ENCODE peak calls at places on chromosome 11, in ten cellular contexts. P is choroid plexus epithelial cell, O is WERI-Rb-1, B is brain microvascular endothelial cell, K is fibroblast of lung, H is heart right ventricle, L is kidney epithelial cell, S is testis, N is suprapubic skin, X is IMR-90. I is an unnamed sample.

GRCh38 chr11:11810764-11811726 is 30.7 kb upstream of the USP47 start:
- DNase-seq in N (no peak), P (no peak), K (no peak), X (no peak), O (no peak), B (no peak), L (no peak), S (peak; percentile 70), H (no peak), I (no peak)

GRCh38 chr11:111571829-111572501 is 30.3 kb upstream of the SIK2 start:
- DNase-seq in N (no peak), S (no peak), K (peak; percentile 56), P (peak; percentile 36), H (no peak), O (no peak), L (no peak), B (peak; percentile 16), X (peak; percentile 33), I (no peak)

GRCh38 chr11:43515090-43515489 is 156.4 kb downstream of the TTC17 start:
- DNase-seq in P (no peak), B (no peak), L (no peak), K (no peak), S (peak; percentile 70), O (peak; percentile 65), X (no peak), H (no peak), N (no peak), I (no peak)

GRCh38 chr11:107963091-107963490 is 34.8 kb downstream of the RAB39A start:
- DNase-seq in N (no peak), L (no peak), P (no peak), S (no peak), O (no peak), B (no peak), X (no peak), H (no peak), K (no peak), I (no peak)

GRCh38 chr11:36356201-36356600 is 60.1 kb downstream of the PRR5L start:
- DNase-seq in P (peak; percentile 71), S (no peak), X (no peak), O (no peak), B (no peak), H (no peak), N (no peak), K (peak; percentile 38), L (no peak), I (no peak)

GRCh38 chr11:29333993-29334780 is 682.6 kb downstream of the KCNA4 start:
- DNase-seq in X (peak; percentile 88), H (no peak), L (no peak), B (peak; percentile 65), P (peak; percentile 84), K (peak; percentile 74), S (no peak), N (no peak), O (no peak), I (no peak)

GRCh38 chr11:55732936-55733335 is 40.3 kb upstream of the OR5D13 start:
- DNase-seq in X (no peak), L (no peak), O (no peak), H (no peak), K (no peak), P (no peak), N (no peak), B (no peak), S (no peak), I (no peak)

GRCh38 chr11:46658259-46658658 is 40.9 kb downstream of the ATG13 start:
- DNase-seq in S (peak; percentile 59), H (no peak), N (no peak), K (peak; percentile 68), P (peak; percentile 91), L (no peak), X (peak; percentile 81), B (peak; percentile 48), O (no peak), I (no peak)

GRCh38 chr11:22703040-22703439 is 36.6 kb downstream of the GAS2 start:
- DNase-seq in O (no peak), N (no peak), K (peak; percentile 88), L (peak; percentile 92), X (peak; percentile 77), H (no peak), B (peak; percentile 63), S (no peak), P (peak; percentile 92), I (peak; percentile 65)

GRCh38 chr11:107043242-107043991 is 25.1 kb upstream of the GUCY1A2 start:
- DNase-seq in H (no peak), L (peak; percentile 99), K (peak; percentile 100), P (peak; percentile 98), B (peak; percentile 96), O (no peak), N (no peak), S (no peak), X (peak; percentile 82), I (peak; percentile 96)

GRCh38 chr11:8250981-8251620 is 12.6 kb downstream of the LMO1 start:
- DNase-seq in N (peak; percentile 46), B (no peak), O (no peak), P (no peak), K (no peak), S (no peak), X (no peak), H (no peak), L (no peak), I (no peak)

GRCh38 chr11:46694607-46695006 is 5.8 kb downstream of the ARHGAP1 start:
- DNase-seq in B (no peak), N (no peak), X (no peak), L (no peak), S (no peak), P (no peak), K (no peak), O (no peak), H (no peak), I (no peak)

DNA sequence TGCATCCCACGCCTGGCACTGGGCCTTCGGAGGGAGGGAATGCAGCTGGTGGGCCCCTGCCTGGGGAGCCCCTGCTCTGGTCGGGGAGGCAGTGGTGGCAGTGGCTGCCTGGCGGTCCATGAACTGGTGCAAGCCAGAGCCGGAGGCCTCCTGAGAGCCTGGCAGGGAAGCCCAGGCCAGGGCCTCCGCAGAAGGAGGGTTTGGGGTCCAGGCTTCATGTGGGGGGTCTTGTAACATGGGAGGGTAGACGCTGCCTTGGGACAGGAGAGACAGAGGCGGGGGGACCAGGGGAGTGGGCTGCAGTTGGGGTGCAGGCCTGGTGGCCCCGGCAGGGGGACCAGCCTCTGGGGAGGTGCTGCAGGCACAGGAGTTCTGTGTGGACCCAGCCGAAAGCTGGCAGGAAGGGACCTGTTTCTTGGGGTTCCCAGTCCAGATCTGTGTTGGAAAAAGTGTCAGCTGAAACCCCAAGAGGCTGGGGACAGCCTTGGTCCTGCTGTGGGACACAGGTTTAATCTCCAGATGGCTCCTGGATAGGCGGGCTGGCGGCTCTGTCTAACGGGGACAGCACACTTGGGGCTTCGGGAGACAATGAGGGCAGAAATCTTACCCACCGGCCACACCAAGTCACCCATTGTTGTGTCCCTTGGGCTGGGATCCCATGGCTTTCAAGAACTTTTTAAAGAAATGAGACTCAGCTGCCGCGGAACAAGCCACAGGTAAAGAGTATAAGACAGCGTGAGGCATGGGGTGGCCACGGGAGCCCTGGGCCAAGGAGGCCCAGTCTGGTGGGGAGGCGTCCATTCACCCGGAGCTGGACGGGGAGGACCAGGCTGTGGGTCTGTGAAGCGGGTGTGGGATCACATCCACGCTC is 73.5 kb downstream of the KCNQ1 start:
- DNase-seq in X (no peak), O (peak; percentile 28), S (no peak), L (no peak), P (no peak), K (no peak), H (no peak), B (no peak), N (peak; percentile 40), I (no peak)
- TF ChIP-seq CTCF in X (no peak), O (no peak), S (no peak), L (no peak), P (no peak), K (no peak), H (no peak), B (no peak), N (no peak), I (no peak)

DNA sequence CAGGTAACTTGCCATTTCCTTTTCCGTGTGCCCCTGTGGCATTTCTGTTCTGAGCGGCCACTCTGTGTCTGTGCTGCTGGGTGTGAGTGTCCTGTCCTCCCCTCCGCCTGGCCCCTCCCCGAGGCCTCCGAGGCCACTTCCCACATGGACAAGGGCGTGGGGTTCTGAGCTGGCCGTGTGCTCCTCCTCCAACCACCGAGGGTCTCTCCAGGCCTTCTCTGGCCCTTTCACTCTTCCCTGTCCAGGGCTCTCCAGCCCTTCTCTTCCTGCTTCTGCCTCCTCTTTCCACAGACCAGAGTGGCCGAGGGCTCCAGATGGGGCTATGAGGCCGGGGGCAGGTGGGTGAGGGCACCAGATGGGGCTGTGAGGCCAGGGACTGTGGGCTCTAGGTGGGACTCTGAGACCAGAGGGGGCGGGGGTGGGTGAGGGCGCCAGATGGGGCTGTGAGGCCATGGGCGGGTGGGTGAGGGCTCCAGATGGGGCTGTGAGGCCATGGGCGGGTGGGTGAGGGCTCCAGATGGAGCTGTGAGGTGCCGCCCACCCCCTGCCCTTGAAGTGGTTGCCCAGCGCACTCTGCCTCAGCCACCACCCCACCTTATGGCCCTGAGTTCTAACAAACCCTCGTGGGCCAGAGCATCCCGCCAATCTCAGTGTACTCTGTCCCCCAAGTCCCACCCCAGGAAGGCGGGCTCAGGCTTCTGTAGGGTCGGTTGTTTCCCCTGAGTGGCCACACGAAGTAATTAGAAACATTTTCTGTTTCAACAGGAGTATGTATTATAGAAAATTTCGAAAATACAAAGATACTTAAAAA is 24.1 kb downstream of the PTDSS2 start:
- DNase-seq in S (no peak), P (no peak), O (peak; percentile 94), K (no peak), N (no peak), H (no peak), X (no peak), L (no peak), B (no peak), I (no peak)
- H3K4me3 ChIP-seq in S (no peak overlapping the region), P (no peak overlapping the region), O (no peak overlapping the region), K (no peak overlapping the region), N (no peak overlapping the region), H (no peak overlapping the region), X (no peak overlapping the region), L (no peak overlapping the region), B (no peak overlapping the region), I (no peak overlapping the region)

DNA sequence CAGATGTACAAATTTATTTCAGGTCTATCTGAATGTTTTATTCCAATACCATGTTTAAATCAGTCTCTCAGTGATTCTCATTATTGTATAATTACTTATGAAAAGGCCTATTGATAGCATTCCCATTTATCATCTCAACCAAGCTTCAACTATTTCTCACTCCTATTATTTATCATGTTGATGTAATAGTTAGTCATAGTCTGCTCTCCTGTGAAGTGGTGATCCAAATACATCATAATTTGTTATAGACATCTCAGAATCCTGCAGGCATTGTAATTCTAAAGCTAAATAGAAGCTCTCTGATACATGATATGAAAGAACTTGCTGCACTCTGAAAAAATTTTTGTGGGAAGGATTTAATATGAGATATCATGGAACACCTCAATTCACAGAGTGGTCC is 21.8 kb upstream of the OR8G1 start:
- DNase-seq in S (no peak), O (no peak), K (peak; percentile 9), N (no peak), B (no peak), L (no peak), H (no peak), X (no peak), P (no peak), I (no peak)
- TF ChIP-seq CTCF in S (no peak), O (no peak), K (no peak), N (no peak), B (no peak), L (no peak), H (no peak), X (no peak), P (no peak), I (no peak)

DNA sequence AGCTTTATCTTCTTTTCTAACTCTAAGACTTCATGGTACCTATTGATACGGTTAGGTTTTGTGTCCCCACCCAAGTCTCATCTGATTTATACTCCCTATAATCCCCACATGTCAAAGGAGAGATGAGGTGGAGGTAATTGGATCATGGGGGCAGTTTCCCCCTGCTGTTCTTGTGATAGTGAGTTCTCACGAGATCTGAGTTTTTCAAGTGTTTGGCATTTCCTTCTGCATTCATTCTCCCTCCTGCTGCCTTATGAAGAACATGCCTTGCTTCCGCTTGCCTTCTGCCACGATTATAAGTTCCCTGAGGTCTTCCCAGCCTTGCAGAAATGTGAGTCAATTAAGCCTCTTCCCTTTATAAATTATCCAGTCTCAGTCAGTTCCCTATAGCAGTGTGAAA is 5.1 kb upstream of the FAT3 start:
- DNase-seq in X (no peak), L (no peak), K (no peak), N (no peak), B (no peak), S (no peak), P (no peak), H (no peak), O (no peak), I (no peak)
- H3K4me3 ChIP-seq in X (no peak overlapping the region), L (no peak overlapping the region), K (no peak overlapping the region), N (no peak overlapping the region), B (no peak overlapping the region), S (no peak overlapping the region), P (no peak overlapping the region), H (no peak overlapping the region), O (no peak overlapping the region), I (no peak overlapping the region)